ENCODE peak calls at places on chromosomes 5 and 9, in seven cellular contexts. One of them, this sample, is unnamed.

GRCh38 chr9:76571288-76572204 is 112.6 kb downstream of the GCNT1 start:
- DNase-seq in caudate nucleus: no peak
- DNase-seq in neural crest cell: no peak
- DNase-seq in central memory CD4-positive, alpha-beta T cell: no peak
- DNase-seq in CD8-positive, alpha-beta memory T cell: no peak
- DNase-seq in H9: no peak
- DNase-seq in effector CD8-positive, alpha-beta T cell: no peak
- DNase-seq in this sample: no peak

GRCh38 chr9:90308746-90309145 is 333.9 kb downstream of the DIRAS2 start:
- DNase-seq in H9: no peak
- DNase-seq in caudate nucleus: no peak
- DNase-seq in effector CD8-positive, alpha-beta T cell: no peak
- DNase-seq in central memory CD4-positive, alpha-beta T cell: no peak
- DNase-seq in neural crest cell: no peak
- DNase-seq in CD8-positive, alpha-beta memory T cell: no peak
- DNase-seq in this sample: no peak

GRCh38 chr5:96714951-96715451 is 52.8 kb downstream of the CAST start:
- DNase-seq in effector CD8-positive, alpha-beta T cell: no peak
- DNase-seq in neural crest cell: no peak
- DNase-seq in CD8-positive, alpha-beta memory T cell: peak
- DNase-seq in central memory CD4-positive, alpha-beta T cell: peak
- DNase-seq in caudate nucleus: no peak
- DNase-seq in H9: peak
- DNase-seq in this sample: peak

GRCh38 chr5:158376679-158377078 is 517.7 kb upstream of the CLINT1 start:
- DNase-seq in H9: no peak
- DNase-seq in neural crest cell: no peak
- DNase-seq in CD8-positive, alpha-beta memory T cell: no peak
- DNase-seq in effector CD8-positive, alpha-beta T cell: no peak
- DNase-seq in central memory CD4-positive, alpha-beta T cell: no peak
- DNase-seq in caudate nucleus: no peak
- DNase-seq in this sample: no peak

GRCh38 chr5:76942581-76942980 is 10.3 kb upstream of the CRHBP start:
- DNase-seq in caudate nucleus: no peak
- DNase-seq in central memory CD4-positive, alpha-beta T cell: no peak
- DNase-seq in CD8-positive, alpha-beta memory T cell: no peak
- DNase-seq in effector CD8-positive, alpha-beta T cell: no peak
- DNase-seq in neural crest cell: no peak
- DNase-seq in H9: no peak
- DNase-seq in this sample: peak

GRCh38 chr5:170783498-170784247 is at the start of gene GABRP:
- DNase-seq in effector CD8-positive, alpha-beta T cell: no peak
- DNase-seq in central memory CD4-positive, alpha-beta T cell: no peak
- DNase-seq in neural crest cell: no peak
- DNase-seq in H9: no peak
- DNase-seq in CD8-positive, alpha-beta memory T cell: no peak
- DNase-seq in caudate nucleus: no peak
- DNase-seq in this sample: no peak

GRCh38 chr9:116547729-116548426 is 139.2 kb upstream of the TRIM32 start:
- DNase-seq in H9: no peak
- DNase-seq in CD8-positive, alpha-beta memory T cell: no peak
- DNase-seq in neural crest cell: no peak
- DNase-seq in caudate nucleus: no peak
- DNase-seq in central memory CD4-positive, alpha-beta T cell: no peak
- DNase-seq in effector CD8-positive, alpha-beta T cell: no peak
- DNase-seq in this sample: no peak

GRCh38 chr5:25028994-25029393 is 384.2 kb upstream of the CDH10 start:
- DNase-seq in CD8-positive, alpha-beta memory T cell: no peak
- DNase-seq in caudate nucleus: no peak
- DNase-seq in H9: no peak
- DNase-seq in effector CD8-positive, alpha-beta T cell: no peak
- DNase-seq in neural crest cell: no peak
- DNase-seq in central memory CD4-positive, alpha-beta T cell: no peak
- DNase-seq in this sample: peak

GRCh38 chr5:136000937-136001336 is 27.9 kb upstream of the TGFBI start:
- DNase-seq in H9: no peak
- DNase-seq in CD8-positive, alpha-beta memory T cell: no peak
- DNase-seq in caudate nucleus: no peak
- DNase-seq in central memory CD4-positive, alpha-beta T cell: no peak
- DNase-seq in neural crest cell: no peak
- DNase-seq in effector CD8-positive, alpha-beta T cell: no peak
- DNase-seq in this sample: no peak

GRCh38 chr5:175688352-175689146 is 30.7 kb downstream of the HRH2 start:
- DNase-seq in neural crest cell: no peak
- DNase-seq in caudate nucleus: no peak
- DNase-seq in CD8-positive, alpha-beta memory T cell: no peak
- DNase-seq in H9: no peak
- DNase-seq in effector CD8-positive, alpha-beta T cell: no peak
- DNase-seq in central memory CD4-positive, alpha-beta T cell: no peak
- DNase-seq in this sample: no peak

GRCh38 chr9:133851693-133852092 is 113.5 kb upstream of the SARDH start:
- DNase-seq in caudate nucleus: no peak
- DNase-seq in H9: no peak
- DNase-seq in neural crest cell: no peak
- DNase-seq in CD8-positive, alpha-beta memory T cell: no peak
- DNase-seq in effector CD8-positive, alpha-beta T cell: no peak
- DNase-seq in central memory CD4-positive, alpha-beta T cell: no peak
- DNase-seq in this sample: no peak

GRCh38 chr5:164498393-164498792 is 993.0 kb downstream of the MAT2B start:
- DNase-seq in H9: no peak
- DNase-seq in CD8-positive, alpha-beta memory T cell: no peak
- DNase-seq in central memory CD4-positive, alpha-beta T cell: no peak
- DNase-seq in neural crest cell: no peak
- DNase-seq in effector CD8-positive, alpha-beta T cell: no peak
- DNase-seq in caudate nucleus: no peak
- DNase-seq in this sample: no peak

GRCh38 chr5:141503699-141504098 is 14.8 kb downstream of the PCDHGC5 start:
- DNase-seq in H9: no peak
- DNase-seq in effector CD8-positive, alpha-beta T cell: no peak
- DNase-seq in central memory CD4-positive, alpha-beta T cell: no peak
- DNase-seq in CD8-positive, alpha-beta memory T cell: no peak
- DNase-seq in neural crest cell: no peak
- DNase-seq in caudate nucleus: no peak
- DNase-seq in this sample: no peak

GRCh38 chr9:135809166-135809565 is 98.2 kb downstream of the CAMSAP1 start:
- DNase-seq in CD8-positive, alpha-beta memory T cell: no peak
- DNase-seq in neural crest cell: no peak
- DNase-seq in central memory CD4-positive, alpha-beta T cell: no peak
- DNase-seq in caudate nucleus: no peak
- DNase-seq in effector CD8-positive, alpha-beta T cell: no peak
- DNase-seq in H9: no peak
- DNase-seq in this sample: no peak

GRCh38 chr9:77325058-77325457 is 147.7 kb downstream of the VPS13A start:
- DNase-seq in CD8-positive, alpha-beta memory T cell: no peak
- DNase-seq in effector CD8-positive, alpha-beta T cell: no peak
- DNase-seq in central memory CD4-positive, alpha-beta T cell: no peak
- DNase-seq in caudate nucleus: no peak
- DNase-seq in neural crest cell: no peak
- DNase-seq in H9: no peak
- DNase-seq in this sample: no peak

GRCh38 chr9:94490465-94490864 is 64.4 kb upstream of the PCAT7 start:
- DNase-seq in H9: no peak
- DNase-seq in effector CD8-positive, alpha-beta T cell: no peak
- DNase-seq in caudate nucleus: no peak
- DNase-seq in central memory CD4-positive, alpha-beta T cell: no peak
- DNase-seq in neural crest cell: no peak
- DNase-seq in CD8-positive, alpha-beta memory T cell: no peak
- DNase-seq in this sample: no peak

GRCh38 chr9:134693641-134694367 is 52.2 kb downstream of the COL5A1 start:
- DNase-seq in central memory CD4-positive, alpha-beta T cell: no peak
- DNase-seq in caudate nucleus: no peak
- DNase-seq in H9: no peak
- DNase-seq in effector CD8-positive, alpha-beta T cell: no peak
- DNase-seq in CD8-positive, alpha-beta memory T cell: no peak
- DNase-seq in neural crest cell: no peak
- DNase-seq in this sample: no peak

GRCh38 chr9:133677126-133678010 is 41.2 kb downstream of the DBH start:
- DNase-seq in caudate nucleus: no peak
- DNase-seq in CD8-positive, alpha-beta memory T cell: peak
- DNase-seq in effector CD8-positive, alpha-beta T cell: no peak
- DNase-seq in neural crest cell: no peak
- DNase-seq in central memory CD4-positive, alpha-beta T cell: peak
- DNase-seq in H9: no peak
- DNase-seq in this sample: no peak

GRCh38 chr5:178941361-178941760 is 363 bp downstream of the ZNF454 start:
- DNase-seq in caudate nucleus: no peak
- DNase-seq in neural crest cell: no peak
- DNase-seq in central memory CD4-positive, alpha-beta T cell: no peak
- DNase-seq in CD8-positive, alpha-beta memory T cell: no peak
- DNase-seq in H9: no peak
- DNase-seq in effector CD8-positive, alpha-beta T cell: no peak
- DNase-seq in this sample: no peak

GRCh38 chr9:68711281-68711680 is 6.2 kb downstream of the PIP5K1B start:
- DNase-seq in central memory CD4-positive, alpha-beta T cell: no peak
- DNase-seq in H9: no peak
- DNase-seq in CD8-positive, alpha-beta memory T cell: no peak
- DNase-seq in caudate nucleus: no peak
- DNase-seq in effector CD8-positive, alpha-beta T cell: no peak
- DNase-seq in neural crest cell: no peak
- DNase-seq in this sample: no peak

GRCh38 chr9:110536802-110537201 is 42.7 kb downstream of the SVEP1 start:
- DNase-seq in effector CD8-positive, alpha-beta T cell: no peak
- DNase-seq in H9: no peak
- DNase-seq in neural crest cell: no peak
- DNase-seq in central memory CD4-positive, alpha-beta T cell: no peak
- DNase-seq in CD8-positive, alpha-beta memory T cell: no peak
- DNase-seq in caudate nucleus: no peak
- DNase-seq in this sample: peak

GRCh38 chr9:78806492-78807160 is 509.7 kb downstream of the PSAT1 start:
- DNase-seq in neural crest cell: no peak
- DNase-seq in effector CD8-positive, alpha-beta T cell: no peak
- DNase-seq in CD8-positive, alpha-beta memory T cell: no peak
- DNase-seq in H9: no peak
- DNase-seq in central memory CD4-positive, alpha-beta T cell: no peak
- DNase-seq in caudate nucleus: no peak
- DNase-seq in this sample: peak

GRCh38 chr9:91180240-91180929 is 181.3 kb downstream of the AUH start:
- DNase-seq in central memory CD4-positive, alpha-beta T cell: no peak
- DNase-seq in H9: no peak
- DNase-seq in neural crest cell: no peak
- DNase-seq in effector CD8-positive, alpha-beta T cell: no peak
- DNase-seq in CD8-positive, alpha-beta memory T cell: no peak
- DNase-seq in caudate nucleus: no peak
- DNase-seq in this sample: no peak

GRCh38 chr5:139474815-139475791 is 4.3 kb downstream of the SMIM33 start:
- DNase-seq in H9: no peak
- DNase-seq in effector CD8-positive, alpha-beta T cell: no peak
- DNase-seq in CD8-positive, alpha-beta memory T cell: no peak
- DNase-seq in caudate nucleus: no peak
- DNase-seq in central memory CD4-positive, alpha-beta T cell: peak
- DNase-seq in neural crest cell: no peak
- DNase-seq in this sample: peak

GRCh38 chr9:23361096-23361495 is 464.9 kb downstream of the ELAVL2 start:
- DNase-seq in central memory CD4-positive, alpha-beta T cell: no peak
- DNase-seq in H9: no peak
- DNase-seq in neural crest cell: no peak
- DNase-seq in caudate nucleus: no peak
- DNase-seq in effector CD8-positive, alpha-beta T cell: no peak
- DNase-seq in CD8-positive, alpha-beta memory T cell: no peak
- DNase-seq in this sample: no peak

GRCh38 chr9:123419091-123419490 is 63.1 kb downstream of the CRB2 start:
- DNase-seq in central memory CD4-positive, alpha-beta T cell: no peak
- DNase-seq in neural crest cell: no peak
- DNase-seq in effector CD8-positive, alpha-beta T cell: no peak
- DNase-seq in caudate nucleus: no peak
- DNase-seq in H9: no peak
- DNase-seq in CD8-positive, alpha-beta memory T cell: no peak
- DNase-seq in this sample: no peak

This sample was measured in M059J.